ENCODE peak calls at places on chromosome 11, in four cellular contexts. C is CD4-positive, alpha-beta memory T cell; S is CD4-positive, CD25-positive, alpha-beta regulatory T cell; E is ascending aorta. I is an unnamed sample.

GRCh38 chr11:86161373-86162255 is 82.9 kb upstream of the EED start:
- DNase-seq in E (no peak), C (no peak), S (no peak), I (no peak)

GRCh38 chr11:47867821-47868220 is 19.7 kb upstream of the NUP160 start:
- DNase-seq in E (no peak), C (no peak), S (no peak), I (no peak)

GRCh38 chr11:117223741-117224685 is 7.9 kb downstream of the PCSK7 start:
- DNase-seq in S (no peak), C (no peak), E (no peak), I (no peak)

GRCh38 chr11:128914216-128915147 is 23.3 kb downstream of the KCNJ5 start:
- DNase-seq in S (no peak), C (no peak), E (no peak), I (no peak)

GRCh38 chr11:14904745-14905103 is 12.7 kb upstream of the CYP2R1 start:
- DNase-seq in C (peak; percentile 68), S (peak; percentile 68), E (no peak), I (peak; percentile 64)

GRCh38 chr11:9219572-9219971 is 45.6 kb downstream of the DENND5A start:
- DNase-seq in E (no peak), C (no peak), S (no peak), I (peak; percentile 25)

GRCh38 chr11:35376613-35377012 is 42.7 kb downstream of the SLC1A2 start:
- DNase-seq in S (no peak), C (no peak), E (no peak), I (no peak)

GRCh38 chr11:110182886-110183285 is 89.7 kb downstream of the ZC3H12C start:
- DNase-seq in S (no peak), C (no peak), E (no peak), I (no peak)

GRCh38 chr11:65851083-65851579 is 6.8 kb downstream of the CFL1 start:
- DNase-seq in C (no peak), E (no peak), S (no peak), I (peak; percentile 31)

GRCh38 chr11:88175004-88175706 is at the start of gene RAB38:
- DNase-seq in C (no peak), S (no peak), E (no peak), I (peak; percentile 25)

GRCh38 chr11:46801694-46802093 is 44.4 kb downstream of the CKAP5 start:
- DNase-seq in E (no peak), C (no peak), S (no peak), I (no peak)

GRCh38 chr11:75495749-75496641 is 29.7 kb downstream of the GDPD5 start:
- DNase-seq in C (no peak), E (no peak), S (no peak), I (no peak)

GRCh38 chr11:124791626-124792341 is 8.4 kb downstream of the MSANTD2 start:
- DNase-seq in E (no peak), S (no peak), C (no peak), I (no peak)

GRCh38 chr11:47179655-47179991 is 2.9 kb upstream of the ARFGAP2 start:
- DNase-seq in C (peak; percentile 21), S (no peak), E (no peak), I (no peak)

GRCh38 chr11:6646040-6646439 is 9.6 kb downstream of the DCHS1 start:
- DNase-seq in C (no peak), S (no peak), E (no peak), I (peak; percentile 53)

GRCh38 chr11:120432056-120433018 is 79.2 kb upstream of the GRIK4 start:
- DNase-seq in S (no peak), E (peak; percentile 12), C (peak; percentile 10), I (no peak)

GRCh38 chr11:47765086-47765485 is 2.1 kb downstream of the FNBP4 start:
- DNase-seq in C (no peak), E (no peak), S (no peak), I (no peak)

GRCh38 chr11:61834278-61835004 is 6.3 kb downstream of the FADS2 start:
- DNase-seq in S (no peak), C (peak; percentile 29), E (no peak), I (peak; percentile 69)

GRCh38 chr11:120227228-120227852 is 12.6 kb upstream of the POU2F3 start:
- DNase-seq in C (no peak), E (no peak), S (no peak), I (no peak)

GRCh38 chr11:92384807-92385206 is 160.2 kb downstream of the FAT3 start:
- DNase-seq in C (peak; percentile 13), E (no peak), S (no peak), I (no peak)

GRCh38 chr11:120303004-120303637 is 22.0 kb upstream of the TLCD5 start:
- DNase-seq in C (peak; percentile 32), S (peak; percentile 5), E (no peak), I (peak; percentile 64)

GRCh38 chr11:120747801-120748484 is 236.4 kb downstream of the GRIK4 start:
- DNase-seq in E (no peak), S (no peak), C (no peak), I (no peak)

GRCh38 chr11:128582496-128583366 is 4.6 kb downstream of the ETS1 start:
- DNase-seq in E (no peak), S (no peak), C (no peak), I (no peak)

GRCh38 chr11:111923351-111923788 is 4.7 kb downstream of the C11orf52 start:
- DNase-seq in C (no peak), S (no peak), E (no peak), I (no peak)

GRCh38 chr11:12359761-12360160 is 17.6 kb upstream of the PARVA start:
- DNase-seq in C (no peak), S (no peak), E (no peak), I (no peak)

GRCh38 chr11:12361650-12362049 is 15.7 kb upstream of the PARVA start:
- DNase-seq in C (no peak), E (no peak), S (no peak), I (no peak)

GRCh38 chr11:12363373-12363772 is 14.0 kb upstream of the PARVA start:
- DNase-seq in S (no peak), E (no peak), C (no peak), I (no peak)

GRCh38 chr11:12358302-12359188 is 18.8 kb upstream of the PARVA start:
- DNase-seq in S (no peak), E (no peak), C (no peak), I (no peak)

DNA sequence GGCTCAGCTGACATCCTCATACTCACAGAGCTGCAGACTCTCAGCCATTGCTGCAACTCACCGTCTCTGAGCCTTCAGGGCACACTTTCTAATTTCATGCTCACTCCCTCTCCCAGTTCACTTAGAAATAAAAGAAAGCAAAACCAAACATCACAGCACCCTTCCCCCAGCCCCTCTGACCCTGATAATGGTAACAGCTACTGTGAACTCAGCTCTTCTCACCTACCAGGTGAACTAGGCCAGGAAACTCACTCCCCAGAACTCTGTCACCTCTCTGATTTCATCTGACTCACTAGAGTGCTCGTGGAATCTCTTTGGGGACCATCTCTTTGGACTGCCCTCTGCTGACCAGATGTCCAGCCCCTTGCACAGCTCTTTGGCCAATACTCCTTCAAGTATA is 14.5 kb upstream of the PARVA start:
- DNase-seq in C (peak; percentile 45), E (no peak), S (no peak), I (no peak)
- H3K4me1 ChIP-seq in C (peaks cover 62% of the 10 kb centered on the region), E (no peaks in the 10 kb centered on the region), S (peaks cover 22% of the 10 kb centered on the region), I (no peaks in the 10 kb centered on the region)

GRCh38 chr11:27701262-27702105 is 1.2 kb upstream of the BDNF start:
- DNase-seq in E (no peak), S (no peak), C (no peak), I (no peak)

GRCh38 chr11:27700351-27701261 is at the start of gene BDNF:
- DNase-seq in C (no peak), E (no peak), S (no peak), I (no peak)

GRCh38 chr11:27699242-27699925 is 871 bp downstream of the BDNF start:
- DNase-seq in S (no peak), C (no peak), E (no peak), I (no peak)

GRCh38 chr11:27698872-27699241 is 1.4 kb downstream of the BDNF start:
- DNase-seq in C (peak; percentile 20), S (no peak), E (peak; percentile 22), I (peak; percentile 88)

DNA sequence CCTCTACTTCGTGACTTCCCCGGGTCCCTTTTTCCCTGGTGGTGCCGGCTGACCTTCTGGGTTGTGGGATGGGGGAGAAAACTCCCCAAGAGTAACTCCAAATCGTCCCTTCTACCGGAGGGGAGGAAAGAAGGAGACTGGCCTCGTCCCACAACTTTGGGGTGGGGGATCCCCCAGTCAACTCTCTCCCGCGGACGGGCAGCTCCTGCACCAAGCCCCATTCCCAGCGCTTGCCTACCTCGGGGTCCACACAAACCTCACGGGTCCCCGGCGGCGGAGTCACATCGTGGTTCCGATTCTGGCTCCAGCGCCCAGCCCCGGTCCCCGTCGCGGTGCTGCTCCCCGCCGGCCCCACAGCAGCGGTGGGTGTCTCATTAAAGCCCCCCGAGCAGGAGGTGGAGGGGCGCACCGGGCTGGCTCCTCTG is 317 bp downstream of the BDNF start:
- DNase-seq in S (no peak), C (no peak), E (no peak), I (no peak)
- H3K27me3 ChIP-seq in S (peaks cover 38% of the 10 kb centered on the region), C (peaks cover 16% of the 10 kb centered on the region), E (peaks cover 7% of the 10 kb centered on the region), I (peaks cover 5% of the 10 kb centered on the region)

GRCh38 chr11:103069367-103069766 is 22.6 kb downstream of the DCUN1D5 start:
- DNase-seq in E (no peak), C (no peak), S (no peak), I (no peak)

GRCh38 chr11:103067118-103067517 is 24.8 kb downstream of the DCUN1D5 start:
- DNase-seq in S (no peak), E (no peak), C (no peak), I (no peak)

GRCh38 chr11:103071008-103071407 is 21.0 kb downstream of the DCUN1D5 start:
- DNase-seq in S (no peak), C (no peak), E (no peak), I (no peak)

GRCh38 chr11:103070142-103070541 is 21.8 kb downstream of the DCUN1D5 start:
- DNase-seq in C (peak; percentile 4), E (no peak), S (no peak), I (no peak)
- H3K36me3 ChIP-seq in C (peaks cover 5% of the 10 kb centered on the region), E (peaks cover 6% of the 10 kb centered on the region), S (peaks cover 5% of the 10 kb centered on the region), I (peaks cover 9% of the 10 kb centered on the region)

GRCh38 chr11:114132944-114133394 is 73.5 kb downstream of the ZBTB16 start:
- DNase-seq in E (no peak), S (no peak), C (no peak), I (peak; percentile 78)
- H3K4me1 ChIP-seq in E (peaks cover 94% of the 10 kb centered on the region), S (peaks cover 9% of the 10 kb centered on the region), C (peaks cover 18% of the 10 kb centered on the region), I (peaks cover 94% of the 10 kb centered on the region)

DNA sequence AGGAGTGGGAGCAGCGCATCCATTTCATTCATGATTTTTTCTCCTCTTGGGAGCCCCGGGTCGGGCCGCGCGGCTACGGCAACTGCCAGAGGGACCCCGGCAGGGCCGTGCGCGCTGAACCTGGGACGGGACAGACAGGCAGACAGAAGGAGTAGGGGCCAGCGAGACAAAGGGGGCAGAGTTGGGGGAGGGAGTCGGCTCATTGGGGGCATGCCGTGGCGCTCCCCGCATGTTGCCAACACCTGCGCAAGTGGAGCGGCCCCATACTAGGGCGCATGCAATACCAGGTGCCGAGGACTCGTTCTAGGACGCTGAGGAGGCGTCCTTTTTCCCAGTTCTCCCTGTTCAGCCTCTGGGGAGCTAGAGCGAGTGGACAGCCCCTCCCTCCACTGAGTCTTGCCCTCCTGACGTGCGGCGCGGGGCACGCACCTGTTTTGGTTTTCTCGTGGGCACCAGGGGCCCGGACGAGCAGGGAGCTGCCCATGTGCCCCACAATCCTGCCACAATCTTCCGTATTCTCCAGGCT is 531 bp upstream of the PTPN5 start:
- DNase-seq in S (no peak), C (no peak), E (no peak), I (no peak)
- H3K27me3 ChIP-seq in S (peaks cover 13% of the 10 kb centered on the region), C (peaks cover 19% of the 10 kb centered on the region), E (peaks cover 8% of the 10 kb centered on the region), I (no peaks in the 10 kb centered on the region)